ENCODE peak calls at places on chromosomes 4 and X, in five cellular contexts. One of them, this sample, is unnamed.

GRCh38 chr4:6888506-6889071 is 21.0 kb upstream of the TBC1D14 start:
- DNase-seq in thoracic aorta: no peak
- DNase-seq in tibial artery: no peak
- DNase-seq in mammary epithelial cell: no peak
- DNase-seq in left ventricle myocardium inferior: no peak
- DNase-seq in this sample: peak; percentile 9

GRCh38 chr4:53489279-53489889 is 101.9 kb downstream of the LNX1 start:
- DNase-seq in left ventricle myocardium inferior: no peak
- DNase-seq in thoracic aorta: no peak
- DNase-seq in mammary epithelial cell: peak; percentile 63
- DNase-seq in tibial artery: no peak
- DNase-seq in this sample: no peak

GRCh38 chrX:57286507-57287251 is at the start of gene FAAH2:
- DNase-seq in left ventricle myocardium inferior: no peak
- DNase-seq in thoracic aorta: no peak
- DNase-seq in mammary epithelial cell: peak; percentile 86
- DNase-seq in tibial artery: no peak
- DNase-seq in this sample: no peak

GRCh38 chr4:183403486-183403885 is 41.0 kb upstream of the CDKN2AIP start:
- DNase-seq in left ventricle myocardium inferior: no peak
- DNase-seq in tibial artery: no peak
- DNase-seq in thoracic aorta: no peak
- DNase-seq in mammary epithelial cell: no peak
- DNase-seq in this sample: no peak

GRCh38 chr4:147078875-147079658 is 133.4 kb upstream of the TTC29 start:
- DNase-seq in thoracic aorta: no peak
- DNase-seq in mammary epithelial cell: peak; percentile 5
- DNase-seq in left ventricle myocardium inferior: peak; percentile 20
- DNase-seq in tibial artery: no peak
- DNase-seq in this sample: no peak

GRCh38 chr4:172688536-172688935 is 480.1 kb upstream of the GALNT7 start:
- DNase-seq in mammary epithelial cell: no peak
- DNase-seq in left ventricle myocardium inferior: no peak
- DNase-seq in thoracic aorta: no peak
- DNase-seq in tibial artery: no peak
- DNase-seq in this sample: no peak

GRCh38 chrX:118862086-118862485 is 38.5 kb downstream of the ZCCHC12 start:
- DNase-seq in left ventricle myocardium inferior: no peak
- DNase-seq in thoracic aorta: no peak
- DNase-seq in tibial artery: no peak
- DNase-seq in mammary epithelial cell: no peak
- DNase-seq in this sample: no peak

GRCh38 chrX:120749141-120749846 is 119.4 kb upstream of the C1GALT1C1 start:
- DNase-seq in tibial artery: no peak
- DNase-seq in thoracic aorta: no peak
- DNase-seq in left ventricle myocardium inferior: no peak
- DNase-seq in mammary epithelial cell: no peak
- DNase-seq in this sample: no peak

GRCh38 chr4:147924604-147925412 is 192.9 kb downstream of the ARHGAP10 start:
- DNase-seq in thoracic aorta: no peak
- DNase-seq in left ventricle myocardium inferior: no peak
- DNase-seq in mammary epithelial cell: no peak
- DNase-seq in tibial artery: no peak
- DNase-seq in this sample: no peak

GRCh38 chr4:84279678-84280077 is 219.4 kb downstream of the NKX6-1 start:
- DNase-seq in thoracic aorta: no peak
- DNase-seq in mammary epithelial cell: no peak
- DNase-seq in tibial artery: no peak
- DNase-seq in left ventricle myocardium inferior: no peak
- DNase-seq in this sample: no peak

GRCh38 chr4:36758312-36758690 is 476.9 kb downstream of the DTHD1 start:
- DNase-seq in tibial artery: no peak
- DNase-seq in mammary epithelial cell: no peak
- DNase-seq in thoracic aorta: no peak
- DNase-seq in left ventricle myocardium inferior: no peak
- DNase-seq in this sample: no peak

GRCh38 chr4:140046573-140046972 is 107.4 kb downstream of the MAML3 start:
- DNase-seq in thoracic aorta: no peak
- DNase-seq in tibial artery: no peak
- DNase-seq in mammary epithelial cell: no peak
- DNase-seq in left ventricle myocardium inferior: no peak
- DNase-seq in this sample: no peak

GRCh38 chr4:173735055-173735454 is 205.0 kb upstream of the HAND2 start:
- DNase-seq in mammary epithelial cell: peak; percentile 29
- DNase-seq in left ventricle myocardium inferior: no peak
- DNase-seq in thoracic aorta: no peak
- DNase-seq in tibial artery: no peak
- DNase-seq in this sample: no peak

GRCh38 chrX:153446950-153447580 is 1.2 kb upstream of the TREX2 start:
- DNase-seq in mammary epithelial cell: no peak
- DNase-seq in left ventricle myocardium inferior: no peak
- DNase-seq in thoracic aorta: no peak
- DNase-seq in tibial artery: no peak
- DNase-seq in this sample: no peak

GRCh38 chr4:37666625-37667071 is 19.5 kb downstream of the RELL1 start:
- DNase-seq in left ventricle myocardium inferior: no peak
- DNase-seq in thoracic aorta: peak; percentile 15
- DNase-seq in mammary epithelial cell: peak; percentile 92
- DNase-seq in tibial artery: peak; percentile 78
- DNase-seq in this sample: no peak

GRCh38 chr4:105895609-105896460 is 564 bp downstream of the NPNT start:
- DNase-seq in mammary epithelial cell: peak; percentile 58
- DNase-seq in left ventricle myocardium inferior: peak; percentile 17
- DNase-seq in tibial artery: peak; percentile 77
- DNase-seq in thoracic aorta: no peak
- DNase-seq in this sample: no peak

GRCh38 chrX:51144828-51145442 is 187.7 kb upstream of the NUDT10 start:
- DNase-seq in thoracic aorta: no peak
- DNase-seq in tibial artery: no peak
- DNase-seq in mammary epithelial cell: peak; percentile 16
- DNase-seq in left ventricle myocardium inferior: no peak
- DNase-seq in this sample: no peak

GRCh38 chr4:10088135-10089010 is 28.2 kb downstream of the WDR1 start:
- DNase-seq in thoracic aorta: no peak
- DNase-seq in tibial artery: no peak
- DNase-seq in mammary epithelial cell: peak; percentile 93
- DNase-seq in left ventricle myocardium inferior: no peak
- DNase-seq in this sample: no peak

GRCh38 chr4:69640289-69640688 is 847 bp upstream of the UGT2A2 start:
- DNase-seq in thoracic aorta: no peak
- DNase-seq in mammary epithelial cell: no peak
- DNase-seq in left ventricle myocardium inferior: no peak
- DNase-seq in tibial artery: no peak
- DNase-seq in this sample: no peak

GRCh38 chr4:182975806-182976205 is 58.6 kb upstream of the DCTD start:
- DNase-seq in tibial artery: no peak
- DNase-seq in left ventricle myocardium inferior: no peak
- DNase-seq in thoracic aorta: no peak
- DNase-seq in mammary epithelial cell: peak; percentile 96
- DNase-seq in this sample: no peak

GRCh38 chr4:121876976-121877773 is 6.9 kb upstream of the BBS7 start:
- DNase-seq in thoracic aorta: no peak
- DNase-seq in mammary epithelial cell: no peak
- DNase-seq in tibial artery: no peak
- DNase-seq in left ventricle myocardium inferior: no peak
- DNase-seq in this sample: no peak

GRCh38 chr4:3244747-3245146 is 4.2 kb upstream of the MSANTD1 start:
- DNase-seq in left ventricle myocardium inferior: no peak
- DNase-seq in thoracic aorta: no peak
- DNase-seq in mammary epithelial cell: no peak
- DNase-seq in tibial artery: no peak
- DNase-seq in this sample: no peak

GRCh38 chr4:3245676-3246075 is 3.3 kb upstream of the MSANTD1 start:
- DNase-seq in left ventricle myocardium inferior: no peak
- DNase-seq in thoracic aorta: no peak
- DNase-seq in mammary epithelial cell: no peak
- DNase-seq in tibial artery: no peak
- DNase-seq in this sample: no peak

GRCh38 chr4:3248178-3248480 is 830 bp upstream of the MSANTD1 start:
- DNase-seq in left ventricle myocardium inferior: no peak
- DNase-seq in thoracic aorta: no peak
- DNase-seq in mammary epithelial cell: no peak
- DNase-seq in tibial artery: no peak
- DNase-seq in this sample: no peak

GRCh38 chr4:3247399-3248177 is 1.4 kb upstream of the MSANTD1 start:
- DNase-seq in thoracic aorta: no peak
- DNase-seq in tibial artery: no peak
- DNase-seq in left ventricle myocardium inferior: no peak
- DNase-seq in mammary epithelial cell: no peak
- DNase-seq in this sample: no peak

DNA sequence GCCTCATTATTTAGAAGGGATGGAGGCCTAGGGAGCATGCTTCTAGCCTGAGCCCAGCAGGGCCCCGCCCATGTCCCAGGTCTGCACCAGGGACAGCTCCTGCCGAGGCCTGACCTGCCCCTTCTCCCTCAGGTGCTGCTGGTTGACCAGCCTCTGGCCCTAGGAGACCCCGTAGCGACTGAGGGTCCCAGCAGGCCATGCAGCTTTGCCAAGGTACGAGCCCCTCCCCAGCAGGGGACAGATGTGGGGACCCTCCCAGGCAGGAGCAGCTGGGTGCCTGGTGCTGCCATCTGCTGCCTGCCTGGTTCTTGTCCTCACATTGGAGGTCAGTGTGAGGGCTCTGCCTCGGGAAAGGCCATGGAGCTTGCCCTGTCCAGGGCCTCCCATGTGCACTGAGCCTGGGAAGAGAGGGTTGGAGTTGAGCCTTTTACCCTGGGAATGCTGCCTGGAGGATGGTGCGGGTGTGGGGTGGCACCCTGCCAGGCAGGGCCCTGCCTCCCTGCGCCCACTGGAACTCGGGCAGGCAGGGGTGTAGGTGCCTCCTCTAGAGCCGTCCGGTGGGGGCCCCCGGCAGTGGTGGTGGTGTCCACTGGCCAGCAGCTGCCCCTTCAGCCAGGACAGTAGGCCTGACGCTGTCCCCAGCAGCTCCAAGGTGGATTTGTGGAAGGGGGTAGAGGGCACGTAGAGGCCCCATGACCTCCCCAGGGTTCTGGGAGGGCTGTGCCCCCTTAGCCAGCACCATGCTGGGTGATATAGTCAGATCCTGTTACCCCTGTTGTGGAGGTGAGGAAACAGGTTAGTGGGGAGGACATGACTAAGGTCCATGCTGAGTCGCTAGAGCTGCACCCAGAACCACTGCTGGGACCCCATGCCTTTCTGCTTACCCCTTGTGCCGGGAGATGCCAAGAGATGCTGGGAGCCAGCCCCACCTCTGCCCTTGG is 2.2 kb upstream of the MSANTD1 start:
- DNase-seq in left ventricle myocardium inferior: no peak
- DNase-seq in mammary epithelial cell: no peak
- DNase-seq in thoracic aorta: no peak
- DNase-seq in tibial artery: no peak
- DNase-seq in this sample: no peak
- TF ChIP-seq CTCF in left ventricle myocardium inferior: no peak
- TF ChIP-seq CTCF in mammary epithelial cell: no peak
- TF ChIP-seq CTCF in thoracic aorta: no peak
- TF ChIP-seq CTCF in tibial artery: no peak
- TF ChIP-seq CTCF in this sample: no peak

DNA sequence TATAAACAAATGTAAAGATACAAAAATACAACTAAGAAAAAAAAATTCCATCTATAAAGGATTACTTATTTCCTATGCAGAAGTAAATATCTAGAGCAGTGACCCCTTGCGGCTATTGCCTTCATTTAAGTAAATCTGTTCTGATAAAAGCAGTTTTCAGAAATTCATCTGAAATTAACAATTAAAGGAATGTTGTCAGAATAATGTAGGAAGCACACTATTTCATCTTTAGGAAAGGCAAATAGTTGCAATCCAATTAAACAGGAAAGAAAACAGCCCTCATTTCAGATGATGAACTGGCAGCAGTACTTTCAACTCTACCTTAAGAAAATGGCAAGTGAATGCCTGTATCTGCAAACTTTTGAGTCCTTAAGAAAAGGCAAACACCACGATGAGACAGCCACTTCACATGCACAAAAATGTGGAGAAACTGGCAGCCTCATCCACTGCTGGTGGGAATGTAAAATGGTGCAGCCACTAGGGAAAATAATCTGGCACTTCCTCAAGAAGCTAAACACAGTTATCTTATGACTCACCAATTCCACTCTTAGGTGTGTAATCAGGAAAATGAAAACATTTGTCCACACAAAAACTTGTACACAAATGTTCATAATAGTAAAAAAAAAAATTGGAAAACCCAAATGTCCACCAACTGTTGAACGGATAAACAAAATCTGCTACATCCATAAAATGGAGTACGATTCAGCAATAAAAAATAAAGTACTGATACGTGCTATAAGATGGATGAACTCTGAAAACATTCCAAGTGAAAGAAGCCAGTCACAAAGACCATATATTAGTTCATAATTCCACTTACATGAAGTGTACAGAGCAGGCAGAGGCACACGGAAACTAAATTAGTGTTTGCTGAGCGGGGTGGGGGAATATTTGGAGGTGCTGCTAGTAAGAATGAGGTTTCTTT is 2.0 kb upstream of the THAP9 start:
- DNase-seq in mammary epithelial cell: peak; percentile 56
- DNase-seq in thoracic aorta: peak; percentile 14
- DNase-seq in left ventricle myocardium inferior: no peak
- DNase-seq in tibial artery: no peak
- DNase-seq in this sample: no peak
- H3K4me1 ChIP-seq in mammary epithelial cell: peaks cover 6% of the 10 kb centered on the region
- H3K4me1 ChIP-seq in thoracic aorta: peaks cover 19% of the 10 kb centered on the region
- H3K4me1 ChIP-seq in left ventricle myocardium inferior: peaks cover 59% of the 10 kb centered on the region
- H3K4me1 ChIP-seq in tibial artery: peaks cover 41% of the 10 kb centered on the region
- H3K4me1 ChIP-seq in this sample: no peaks in the 10 kb centered on the region

GRCh38 chrX:31199051-31199769 is 127.4 kb upstream of the FTHL17 start:
- DNase-seq in tibial artery: no peak
- DNase-seq in mammary epithelial cell: peak; percentile 24
- DNase-seq in thoracic aorta: no peak
- DNase-seq in left ventricle myocardium inferior: no peak
- DNase-seq in this sample: no peak

GRCh38 chrX:31201503-31201902 is 129.7 kb upstream of the FTHL17 start:
- DNase-seq in tibial artery: no peak
- DNase-seq in left ventricle myocardium inferior: no peak
- DNase-seq in thoracic aorta: no peak
- DNase-seq in mammary epithelial cell: no peak
- DNase-seq in this sample: no peak

GRCh38 chrX:31199770-31200114 is 127.9 kb upstream of the FTHL17 start:
- DNase-seq in mammary epithelial cell: no peak
- DNase-seq in left ventricle myocardium inferior: no peak
- DNase-seq in thoracic aorta: no peak
- DNase-seq in tibial artery: no peak
- DNase-seq in this sample: no peak

DNA sequence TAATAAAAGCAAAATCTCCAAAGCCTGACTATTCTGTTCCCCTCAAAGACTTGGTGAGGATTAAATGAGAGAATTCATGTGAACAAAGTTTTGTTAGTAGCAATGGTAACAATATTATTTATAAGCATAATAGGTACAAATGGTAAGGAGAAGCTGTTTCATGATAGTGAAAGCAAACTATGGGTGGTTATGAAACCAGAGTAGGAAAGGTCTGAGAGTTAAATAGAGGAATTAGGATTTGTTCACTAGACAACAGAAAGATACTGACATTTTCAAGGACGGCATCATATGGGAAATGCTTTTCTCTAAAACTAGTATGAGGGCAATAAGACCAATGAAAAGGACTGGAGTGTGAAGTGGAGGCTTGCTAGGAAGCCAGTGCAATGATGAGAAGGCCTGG is 128.6 kb upstream of the FTHL17 start:
- DNase-seq in tibial artery: no peak
- DNase-seq in left ventricle myocardium inferior: no peak
- DNase-seq in mammary epithelial cell: no peak
- DNase-seq in thoracic aorta: no peak
- DNase-seq in this sample: no peak
- TF ChIP-seq CTCF in tibial artery: no peak
- TF ChIP-seq CTCF in left ventricle myocardium inferior: no peak
- TF ChIP-seq CTCF in mammary epithelial cell: no peak
- TF ChIP-seq CTCF in thoracic aorta: no peak
- TF ChIP-seq CTCF in this sample: no peak

GRCh38 chr4:165505991-165506779 is 127.4 kb downstream of the CPE start:
- DNase-seq in thoracic aorta: no peak
- DNase-seq in mammary epithelial cell: peak; percentile 52
- DNase-seq in tibial artery: no peak
- DNase-seq in left ventricle myocardium inferior: no peak
- DNase-seq in this sample: no peak
- H3K4me1 ChIP-seq in thoracic aorta: peaks cover 4% of the 10 kb centered on the region
- H3K4me1 ChIP-seq in mammary epithelial cell: no peaks in the 10 kb centered on the region
- H3K4me1 ChIP-seq in tibial artery: peaks cover 46% of the 10 kb centered on the region
- H3K4me1 ChIP-seq in left ventricle myocardium inferior: peaks cover 4% of the 10 kb centered on the region
- H3K4me1 ChIP-seq in this sample: no peaks in the 10 kb centered on the region